ENCODE peak calls at places on chromosomes 2 and 18, in four cellular contexts. One of them, this sample, is unnamed.

GRCh38 chr18:47050468-47050867 is 15.0 kb upstream of the ELOA2 start:
- DNase-seq in A549: peak; percentile 50
- DNase-seq in uterus: no peak
- DNase-seq in esophagus squamous epithelium: no peak
- DNase-seq in this sample: no peak

GRCh38 chr2:222341328-222341727 is 42.5 kb upstream of the PAX3 start:
- DNase-seq in A549: no peak
- DNase-seq in uterus: no peak
- DNase-seq in esophagus squamous epithelium: no peak
- DNase-seq in this sample: no peak

GRCh38 chr2:188892632-188893031 is 81.5 kb upstream of the COL3A1 start:
- DNase-seq in A549: no peak
- DNase-seq in uterus: no peak
- DNase-seq in esophagus squamous epithelium: no peak
- DNase-seq in this sample: no peak

GRCh38 chr2:208142255-208142924 is 3.6 kb downstream of the CRYGB start:
- DNase-seq in A549: no peak
- DNase-seq in uterus: no peak
- DNase-seq in esophagus squamous epithelium: no peak
- DNase-seq in this sample: no peak

GRCh38 chr18:23493654-23494053 is 9.7 kb upstream of the RMC1 start:
- DNase-seq in A549: no peak
- DNase-seq in uterus: no peak
- DNase-seq in esophagus squamous epithelium: no peak
- DNase-seq in this sample: no peak

GRCh38 chr2:142834003-142834402 is 43.5 kb upstream of the KYNU start:
- DNase-seq in A549: no peak
- DNase-seq in uterus: no peak
- DNase-seq in esophagus squamous epithelium: no peak
- DNase-seq in this sample: no peak

GRCh38 chr2:26382534-26382933 is 19.2 kb upstream of the DRC1 start:
- DNase-seq in A549: no peak
- DNase-seq in uterus: no peak
- DNase-seq in esophagus squamous epithelium: no peak
- DNase-seq in this sample: no peak

GRCh38 chr2:37481244-37481643 is 136.8 kb downstream of the QPCT start:
- DNase-seq in A549: no peak
- DNase-seq in uterus: no peak
- DNase-seq in esophagus squamous epithelium: no peak
- DNase-seq in this sample: no peak

GRCh38 chr2:170523506-170523905 is 191.6 kb upstream of the SP5 start:
- DNase-seq in A549: peak; percentile 9
- DNase-seq in uterus: no peak
- DNase-seq in esophagus squamous epithelium: no peak
- DNase-seq in this sample: no peak

GRCh38 chr2:11103984-11104793 is 51.1 kb upstream of the SLC66A3 start:
- DNase-seq in A549: no peak
- DNase-seq in uterus: no peak
- DNase-seq in esophagus squamous epithelium: no peak
- DNase-seq in this sample: no peak

DNA sequence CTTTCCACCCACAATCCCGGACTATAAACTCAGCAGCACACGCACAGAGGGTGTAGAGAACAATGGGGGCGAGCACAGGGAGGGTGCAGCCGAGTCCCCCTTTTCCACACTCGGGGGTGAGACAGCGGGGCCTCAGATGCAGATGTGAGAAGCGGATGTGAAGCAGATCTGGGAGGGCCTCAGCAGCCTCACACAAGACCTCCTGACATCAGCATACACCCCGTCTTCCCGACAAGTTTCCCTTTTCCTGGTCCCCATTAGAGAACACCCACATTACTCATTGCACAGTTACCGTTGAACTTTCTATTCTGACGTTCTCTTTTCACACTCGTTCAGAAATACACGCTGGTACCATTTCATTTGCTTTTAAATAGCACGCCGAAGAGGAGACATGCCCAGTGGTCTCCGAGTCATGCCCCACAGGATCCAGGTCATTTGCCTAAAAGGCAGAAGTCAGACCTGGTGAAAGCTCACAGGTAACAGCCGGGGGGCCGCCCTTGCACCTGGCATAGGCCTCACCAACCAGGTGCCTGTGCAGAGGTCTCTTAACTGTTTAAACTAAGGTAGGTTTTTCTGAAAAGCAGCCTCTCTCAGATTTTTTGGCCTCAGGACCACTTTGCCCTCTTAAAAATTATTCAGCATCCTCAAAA is 129.5 kb upstream of the ID2 start:
- DNase-seq in A549: no peak
- DNase-seq in uterus: peak; percentile 8
- DNase-seq in esophagus squamous epithelium: no peak
- DNase-seq in this sample: peak; percentile 67
- TF ChIP-seq CTCF in A549: no peak
- TF ChIP-seq CTCF in uterus: no peak
- TF ChIP-seq CTCF in esophagus squamous epithelium: no peak
- TF ChIP-seq CTCF in this sample: no peak

DNA sequence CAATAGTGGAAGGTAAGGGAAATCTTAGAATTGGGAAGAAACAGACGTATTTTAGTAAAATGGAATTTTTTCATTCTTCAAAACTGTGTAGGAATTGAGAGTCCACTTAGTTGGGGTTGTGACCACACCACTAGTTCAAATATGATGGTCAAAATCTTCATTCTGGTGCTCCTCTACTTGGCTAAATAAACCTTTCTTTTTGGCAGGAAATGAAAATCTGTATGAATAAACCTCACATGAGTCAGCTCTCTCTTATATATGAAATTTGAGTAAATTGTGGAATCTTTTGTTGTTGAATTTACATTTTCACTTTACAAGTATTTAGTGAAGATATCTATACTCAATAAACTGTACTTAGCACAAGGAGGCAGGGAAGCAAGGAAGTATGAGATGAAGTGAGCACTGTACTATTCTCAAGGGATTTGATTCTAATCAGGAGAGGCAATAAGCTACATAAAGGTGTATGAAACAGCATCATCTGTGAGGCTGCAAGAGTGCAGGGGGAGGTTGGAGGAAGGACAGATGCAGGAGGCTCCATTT is 20.5 kb downstream of the IL18R1 start:
- DNase-seq in A549: no peak
- DNase-seq in uterus: no peak
- DNase-seq in esophagus squamous epithelium: no peak
- DNase-seq in this sample: no peak
- TF ChIP-seq POLR2A in A549: no peak
- TF ChIP-seq POLR2A in uterus: no peak
- TF ChIP-seq POLR2A in esophagus squamous epithelium: no peak
- TF ChIP-seq POLR2A in this sample: no peak

GRCh38 chr2:62208758-62209114 is 12.8 kb downstream of the B3GNT2 start:
- DNase-seq in A549: no peak
- DNase-seq in uterus: no peak
- DNase-seq in esophagus squamous epithelium: no peak
- DNase-seq in this sample: no peak
- TF ChIP-seq CTCF in A549: no peak
- TF ChIP-seq CTCF in uterus: no peak
- TF ChIP-seq CTCF in esophagus squamous epithelium: no peak
- TF ChIP-seq CTCF in this sample: no peak

GRCh38 chr2:240452471-240453256 is 17.2 kb downstream of the GPC1 start:
- DNase-seq in A549: peak; percentile 53
- DNase-seq in uterus: peak; percentile 61
- DNase-seq in esophagus squamous epithelium: no peak
- DNase-seq in this sample: no peak
- TF ChIP-seq POLR2A in A549: peak; percentile 57
- TF ChIP-seq POLR2A in uterus: peak; percentile 73
- TF ChIP-seq POLR2A in esophagus squamous epithelium: peak; percentile 41
- TF ChIP-seq POLR2A in this sample: no peak

GRCh38 chr2:213228638-213229037 is 55.6 kb upstream of the SPAG16 start:
- DNase-seq in A549: no peak
- DNase-seq in uterus: no peak
- DNase-seq in esophagus squamous epithelium: no peak
- DNase-seq in this sample: no peak
- TF ChIP-seq CTCF in A549: no peak
- TF ChIP-seq CTCF in uterus: no peak
- TF ChIP-seq CTCF in esophagus squamous epithelium: no peak
- TF ChIP-seq CTCF in this sample: no peak

DNA sequence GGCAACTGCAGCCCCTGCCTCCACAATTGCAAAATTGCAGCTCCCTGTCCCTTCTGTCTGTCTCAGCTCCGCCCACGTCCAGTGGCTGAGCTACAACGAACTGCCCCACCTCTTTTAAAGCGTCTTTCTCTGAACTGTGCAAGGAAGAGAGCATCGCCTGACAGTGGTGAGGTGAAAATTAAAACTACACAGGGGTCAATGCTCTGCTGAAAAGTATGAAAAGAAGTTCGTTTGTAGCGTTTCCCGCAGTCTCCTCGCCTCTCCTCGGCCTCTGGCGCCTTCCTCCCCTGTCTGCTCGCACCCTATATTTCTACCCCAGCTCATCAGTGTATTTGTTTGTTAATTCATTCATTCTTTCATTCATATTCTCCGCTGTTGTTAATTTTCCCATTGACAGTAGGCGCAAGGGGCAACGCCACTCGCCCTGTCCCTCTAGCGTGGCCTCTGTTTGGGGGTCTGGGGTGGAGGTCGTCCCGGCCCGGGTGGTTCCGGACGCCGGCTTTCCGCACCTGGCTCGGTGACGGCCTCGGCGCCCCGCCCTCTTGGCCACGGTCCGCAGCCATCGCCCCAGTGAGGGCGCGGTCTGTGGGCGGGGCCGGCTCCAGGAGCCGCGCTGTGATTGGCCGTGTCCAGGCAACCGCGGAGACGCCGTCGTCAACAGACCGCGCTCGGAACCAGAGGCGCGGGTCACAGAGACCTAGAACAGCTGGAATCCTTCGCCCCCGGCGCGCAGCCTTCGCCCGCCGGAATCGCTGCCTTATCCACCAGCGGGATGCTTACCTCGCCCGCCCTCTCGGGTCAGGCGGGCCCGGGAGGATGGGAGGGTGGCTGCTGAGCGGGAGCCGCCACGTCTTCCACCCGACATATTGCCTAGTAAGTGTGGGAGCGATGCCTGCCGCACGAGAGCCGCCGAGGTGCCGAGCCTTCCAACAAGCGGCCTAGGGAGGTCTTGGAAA is at the start of gene VWA3B:
- DNase-seq in A549: peak; percentile 60
- DNase-seq in uterus: peak; percentile 13
- DNase-seq in esophagus squamous epithelium: no peak
- DNase-seq in this sample: peak; percentile 87
- TF ChIP-seq POLR2A in A549: no peak
- TF ChIP-seq POLR2A in uterus: no peak
- TF ChIP-seq POLR2A in esophagus squamous epithelium: no peak
- TF ChIP-seq POLR2A in this sample: no peak